ENCODE peak calls at places on chromosome 13, in four cellular contexts. R is IMR-90, F is body of pancreas, H is sigmoid colon. G is an unnamed sample.

GRCh38 chr13:44815507-44816074 is 173.7 kb downstream of the NUFIP1 start:
- DNase-seq in H (no peak), R (peak), F (peak), G (peak)

GRCh38 chr13:39961036-39961435 is 305.6 kb downstream of the COG6 start:
- DNase-seq in F (no peak), H (no peak), R (no peak), G (no peak)

GRCh38 chr13:102440259-102440936 is 38.5 kb upstream of the FGF14 start:
- DNase-seq in F (peak), R (no peak), H (no peak), G (no peak)

GRCh38 chr13:75079226-75079625 is 402.7 kb downstream of the TBC1D4 start:
- DNase-seq in H (no peak), F (no peak), R (peak), G (no peak)

GRCh38 chr13:29892149-29892548 is 41.7 kb upstream of the UBL3 start:
- DNase-seq in F (peak), R (no peak), H (no peak), G (no peak)

GRCh38 chr13:43388282-43389034 is 365.1 kb downstream of the DNAJC15 start:
- DNase-seq in R (no peak), H (no peak), F (peak), G (no peak)

GRCh38 chr13:86684402-86684801 is 885.2 kb upstream of the SLITRK6 start:
- DNase-seq in F (no peak), H (no peak), R (no peak), G (no peak)

GRCh38 chr13:92390217-92390616 is 836.4 kb upstream of the GPC6 start:
- DNase-seq in R (no peak), H (no peak), F (no peak), G (no peak)

GRCh38 chr13:100520936-100521765 is 67.4 kb downstream of the GGACT start:
- DNase-seq in H (no peak), R (no peak), F (no peak), G (no peak)

GRCh38 chr13:65461590-65461989 is 1768.5 kb downstream of the PCDH9 start:
- DNase-seq in R (peak), F (no peak), H (no peak), G (no peak)

GRCh38 chr13:94658926-94659649 is 53.3 kb downstream of the SOX21 start:
- DNase-seq in R (no peak), F (no peak), H (no peak), G (no peak)

GRCh38 chr13:22498006-22498405 is 682.8 kb upstream of the SGCG start:
- DNase-seq in H (no peak), R (no peak), F (no peak), G (no peak)

GRCh38 chr13:44293354-44293753 is 80.3 kb upstream of the SERP2 start:
- DNase-seq in F (no peak), R (no peak), H (no peak), G (no peak)

GRCh38 chr13:74280093-74280794 is 146.0 kb upstream of the KLF12 start:
- DNase-seq in F (no peak), H (no peak), R (no peak), G (no peak)

GRCh38 chr13:33312150-33312908 is 26.8 kb upstream of the STARD13 start:
- DNase-seq in H (no peak), F (no peak), R (peak), G (no peak)

GRCh38 chr13:38763446-38764381 is 76.8 kb downstream of the FREM2 start:
- DNase-seq in R (peak), H (no peak), F (peak), G (no peak)

GRCh38 chr13:33235078-33235477 is 50.5 kb downstream of the STARD13 start:
- DNase-seq in R (peak), H (no peak), F (peak), G (no peak)

GRCh38 chr13:41813426-41813825 is 147.5 kb downstream of the VWA8 start:
- DNase-seq in R (peak), H (no peak), F (no peak), G (no peak)
- H3K27ac ChIP-seq in R (no peak), H (no peak), F (no peak), G (no peak)

GRCh38 chr13:97986841-97987240 is 33.4 kb downstream of the IPO5 start:
- DNase-seq in H (no peak), F (peak), R (no peak), G (no peak)
- TF ChIP-seq POLR2A in H (no peak), F (no peak), R (no peak), G (no peak)

DNA sequence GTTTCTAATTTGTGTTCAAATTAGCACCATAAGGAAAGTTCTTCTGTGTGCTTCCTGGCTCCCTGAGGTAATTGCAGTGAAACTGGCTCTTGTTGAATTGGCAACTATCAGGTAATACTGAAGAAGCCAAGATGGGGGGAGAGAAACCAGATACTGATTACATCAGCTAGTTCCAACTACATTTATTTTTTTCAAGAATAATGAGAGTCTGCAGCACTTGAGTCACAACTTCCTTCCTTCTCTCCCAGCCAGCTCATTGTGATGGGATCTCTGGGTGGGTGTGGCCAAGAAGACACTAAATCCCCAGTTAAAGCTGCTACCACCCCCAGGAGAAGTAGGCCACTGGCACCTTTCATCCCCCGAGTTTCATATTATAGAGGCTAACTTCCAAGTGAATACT is 100.7 kb upstream of the RXFP2 start:
- DNase-seq in R (peak), H (no peak), F (no peak), G (no peak)
- H3K27ac ChIP-seq in R (no peak), H (no peak), F (no peak), G (no peak)

DNA sequence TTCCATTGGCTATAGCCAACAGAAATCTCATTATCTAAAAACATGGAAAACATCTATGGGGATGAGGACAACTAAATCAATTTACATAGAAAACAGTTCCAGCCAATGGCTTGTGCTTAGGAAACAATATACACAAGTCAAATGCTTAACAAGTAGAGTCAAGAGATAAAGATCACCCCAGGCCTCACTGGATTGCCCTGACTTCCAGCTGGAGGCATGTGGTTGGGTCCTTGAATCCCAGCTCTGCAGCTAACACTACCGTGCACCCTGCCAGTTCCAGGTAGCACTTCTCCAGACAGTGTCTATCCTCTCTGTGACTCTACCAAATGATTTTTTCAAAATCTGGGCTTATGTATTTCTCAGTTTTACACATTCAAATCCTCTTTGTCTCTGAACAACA is 80.2 kb downstream of the DOCK9 start:
- DNase-seq in F (no peak), R (no peak), H (no peak), G (no peak)
- TF ChIP-seq POLR2A in F (no peak), R (no peak), H (no peak), G (no peak)

DNA sequence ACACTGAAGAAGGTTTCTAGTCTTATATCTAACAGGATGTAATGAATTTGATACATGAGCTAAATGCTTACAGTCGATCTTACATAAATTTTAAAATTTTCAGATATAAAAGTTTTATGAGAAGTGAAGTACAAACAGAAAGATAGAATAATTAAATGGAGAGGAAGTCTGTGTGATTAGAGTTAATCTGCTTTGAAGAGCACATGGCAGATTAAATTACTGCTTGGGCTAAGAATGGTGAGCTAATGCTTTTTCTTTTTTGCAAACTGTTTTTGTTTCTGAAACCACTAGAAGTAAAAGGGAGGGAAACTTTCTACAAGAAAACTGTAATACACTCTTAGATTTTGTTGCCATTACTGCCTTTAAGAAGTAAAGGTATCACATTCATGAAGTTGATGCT is 96.3 kb upstream of the SPRY2 start:
- DNase-seq in F (no peak), R (no peak), H (no peak), G (no peak)
- H3K27ac ChIP-seq in F (no peak), R (no peak), H (peak), G (peak)

GRCh38 chr13:34941835-34942731 is at the start of gene NBEA:
- DNase-seq in F (peak), H (peak), R (peak), G (peak)
- TF ChIP-seq POLR2A in F (peak), H (no peak), R (no peak), G (no peak)

G was measured in uterus.